ENCODE peak calls at places on chromosomes 2 and 18, in seven cellular contexts. One of them, this sample, is unnamed.

GRCh38 chr2:3585239-3586109 is 9.4 kb upstream of the COLEC11 start:
- DNase-seq in body of pancreas: peak
- DNase-seq in adrenal gland: peak
- DNase-seq in sigmoid colon: peak
- DNase-seq in suprapubic skin: no peak
- DNase-seq in K562: peak
- DNase-seq in transverse colon: peak
- DNase-seq in this sample: no peak

GRCh38 chr2:101773137-101773536 is 75.6 kb downstream of the MAP4K4 start:
- DNase-seq in adrenal gland: no peak
- DNase-seq in transverse colon: no peak
- DNase-seq in K562: no peak
- DNase-seq in body of pancreas: no peak
- DNase-seq in suprapubic skin: no peak
- DNase-seq in sigmoid colon: no peak
- DNase-seq in this sample: no peak

GRCh38 chr2:202671317-202672035 is 36.7 kb downstream of the FAM117B start:
- DNase-seq in suprapubic skin: no peak
- DNase-seq in transverse colon: no peak
- DNase-seq in adrenal gland: no peak
- DNase-seq in sigmoid colon: no peak
- DNase-seq in body of pancreas: no peak
- DNase-seq in K562: no peak
- DNase-seq in this sample: no peak

GRCh38 chr2:9830685-9831410 is 12.4 kb upstream of the TAF1B start:
- DNase-seq in adrenal gland: no peak
- DNase-seq in body of pancreas: peak
- DNase-seq in transverse colon: peak
- DNase-seq in sigmoid colon: no peak
- DNase-seq in K562: no peak
- DNase-seq in suprapubic skin: no peak
- DNase-seq in this sample: peak

GRCh38 chr18:2480536-2480935 is 90.8 kb downstream of the METTL4 start:
- DNase-seq in body of pancreas: no peak
- DNase-seq in adrenal gland: no peak
- DNase-seq in transverse colon: no peak
- DNase-seq in K562: no peak
- DNase-seq in suprapubic skin: no peak
- DNase-seq in sigmoid colon: no peak
- DNase-seq in this sample: no peak

GRCh38 chr18:49971462-49971861 is 158.1 kb upstream of the ACAA2 start:
- DNase-seq in body of pancreas: no peak
- DNase-seq in adrenal gland: no peak
- DNase-seq in sigmoid colon: no peak
- DNase-seq in transverse colon: no peak
- DNase-seq in K562: no peak
- DNase-seq in suprapubic skin: peak
- DNase-seq in this sample: no peak

GRCh38 chr2:9763356-9764152 is 79.7 kb upstream of the TAF1B start:
- DNase-seq in K562: peak
- DNase-seq in suprapubic skin: peak
- DNase-seq in sigmoid colon: no peak
- DNase-seq in body of pancreas: no peak
- DNase-seq in transverse colon: no peak
- DNase-seq in adrenal gland: no peak
- DNase-seq in this sample: no peak

GRCh38 chr18:74868461-74868860 is 270.8 kb downstream of the ZNF407 start:
- DNase-seq in sigmoid colon: no peak
- DNase-seq in K562: no peak
- DNase-seq in suprapubic skin: no peak
- DNase-seq in body of pancreas: no peak
- DNase-seq in adrenal gland: no peak
- DNase-seq in transverse colon: no peak
- DNase-seq in this sample: no peak

GRCh38 chr2:161160226-161161073 is at the start of gene TANK:
- DNase-seq in sigmoid colon: peak
- DNase-seq in transverse colon: peak
- DNase-seq in suprapubic skin: peak
- DNase-seq in adrenal gland: peak
- DNase-seq in body of pancreas: peak
- DNase-seq in K562: peak
- DNase-seq in this sample: peak
- TF ChIP-seq POLR2A in sigmoid colon: peak
- TF ChIP-seq POLR2A in transverse colon: peak
- TF ChIP-seq POLR2A in suprapubic skin: peak
- TF ChIP-seq POLR2A in adrenal gland: peak
- TF ChIP-seq POLR2A in body of pancreas: peak
- TF ChIP-seq POLR2A in K562: peak
- TF ChIP-seq POLR2A in this sample: peak

GRCh38 chr18:77133920-77134496 is 1.4 kb upstream of the MBP start:
- DNase-seq in suprapubic skin: no peak
- DNase-seq in K562: no peak
- DNase-seq in transverse colon: peak
- DNase-seq in adrenal gland: peak
- DNase-seq in sigmoid colon: peak
- DNase-seq in body of pancreas: no peak
- DNase-seq in this sample: no peak

GRCh38 chr18:77131100-77131651 is 1.4 kb downstream of the MBP start:
- DNase-seq in adrenal gland: peak
- DNase-seq in transverse colon: peak
- DNase-seq in K562: no peak
- DNase-seq in suprapubic skin: no peak
- DNase-seq in body of pancreas: no peak
- DNase-seq in sigmoid colon: peak
- DNase-seq in this sample: no peak

GRCh38 chr18:77131652-77132368 is 773 bp downstream of the MBP start:
- DNase-seq in suprapubic skin: peak
- DNase-seq in K562: no peak
- DNase-seq in sigmoid colon: peak
- DNase-seq in adrenal gland: peak
- DNase-seq in body of pancreas: peak
- DNase-seq in transverse colon: peak
- DNase-seq in this sample: peak

GRCh38 chr18:77133051-77133919 is 702 bp upstream of the MBP start:
- DNase-seq in sigmoid colon: peak
- DNase-seq in adrenal gland: no peak
- DNase-seq in K562: no peak
- DNase-seq in suprapubic skin: no peak
- DNase-seq in transverse colon: peak
- DNase-seq in body of pancreas: peak
- DNase-seq in this sample: no peak

DNA sequence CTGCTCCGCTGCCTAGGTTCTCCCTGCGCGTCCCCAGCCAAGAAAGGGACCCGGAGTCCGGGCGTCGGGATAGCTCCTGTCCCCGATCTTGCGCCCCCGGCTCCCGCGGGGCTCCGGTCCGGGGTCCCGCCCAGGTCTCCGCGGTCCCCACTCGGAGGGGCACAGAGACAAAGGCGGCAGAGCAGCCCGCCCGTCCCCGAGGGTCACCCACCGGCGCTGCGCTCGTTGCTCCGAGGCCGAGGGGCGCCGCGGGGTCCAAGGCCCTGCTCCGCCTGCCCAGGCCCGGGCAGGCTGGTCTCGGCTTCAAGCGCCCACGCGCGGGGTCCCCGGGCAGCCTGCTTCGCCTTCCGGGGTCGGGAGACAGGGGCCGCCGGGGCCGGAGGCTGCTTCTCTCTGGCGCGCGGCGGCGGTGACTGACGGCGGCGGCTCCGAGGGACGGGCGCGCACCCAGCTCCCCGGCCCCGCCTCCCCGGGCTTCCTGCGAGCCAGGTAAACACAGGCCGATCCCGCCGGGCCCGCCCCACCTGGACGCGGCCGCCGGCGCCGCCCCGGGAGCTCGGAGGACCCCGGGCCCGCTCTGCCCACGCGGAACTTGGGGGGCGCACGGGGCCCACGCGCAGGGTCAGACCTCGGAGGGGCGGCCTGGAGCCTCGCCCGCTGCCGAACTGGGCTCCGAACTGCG is at the start of gene MBP:
- DNase-seq in suprapubic skin: no peak
- DNase-seq in body of pancreas: peak
- DNase-seq in transverse colon: peak
- DNase-seq in adrenal gland: peak
- DNase-seq in sigmoid colon: peak
- DNase-seq in K562: no peak
- DNase-seq in this sample: peak
- TF ChIP-seq POLR2A in suprapubic skin: peak
- TF ChIP-seq POLR2A in body of pancreas: peak
- TF ChIP-seq POLR2A in transverse colon: peak
- TF ChIP-seq POLR2A in adrenal gland: peak
- TF ChIP-seq POLR2A in sigmoid colon: peak
- TF ChIP-seq POLR2A in K562: no peak
- TF ChIP-seq POLR2A in this sample: peak

DNA sequence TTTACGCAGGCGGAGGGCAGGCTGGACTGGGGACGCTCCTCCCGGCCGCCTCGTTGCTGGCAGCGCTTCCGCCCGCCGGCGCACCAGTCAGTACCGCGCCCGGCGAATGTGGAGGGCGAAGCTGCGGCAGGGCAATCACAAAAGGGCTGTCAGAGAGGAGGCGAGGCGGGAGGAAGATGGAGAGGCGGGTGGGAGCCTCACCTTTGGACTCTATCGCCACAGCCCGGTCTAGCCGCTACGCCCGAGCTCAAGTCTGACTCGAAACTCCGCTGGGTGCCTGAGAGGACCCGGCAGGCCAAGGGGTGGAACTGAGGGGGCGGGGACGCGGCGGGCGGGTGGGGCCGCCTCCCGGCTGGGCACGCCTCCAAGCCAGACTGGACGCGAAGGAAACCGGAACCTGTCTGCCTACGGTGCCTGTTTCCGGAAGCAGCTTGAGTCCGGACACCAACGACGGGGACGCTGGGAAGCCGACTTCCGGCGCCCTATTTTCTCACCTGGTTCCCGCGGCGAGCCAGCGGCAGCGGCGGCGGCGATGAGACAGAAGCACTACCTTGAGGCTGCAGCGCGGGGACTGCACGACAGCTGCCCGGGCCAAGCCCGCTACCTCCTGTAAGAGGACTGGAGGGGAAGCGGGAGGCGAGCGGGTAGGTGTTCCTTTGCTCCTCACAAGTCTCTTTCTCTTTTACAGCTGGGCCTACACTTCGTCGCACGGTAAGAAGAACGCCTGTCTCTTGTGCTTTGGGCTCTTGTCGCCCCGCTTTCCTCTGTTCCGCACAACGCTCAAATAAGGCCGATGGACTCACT is at the start of gene RMP24:
- DNase-seq in suprapubic skin: peak
- DNase-seq in K562: peak
- DNase-seq in sigmoid colon: peak
- DNase-seq in body of pancreas: peak
- DNase-seq in adrenal gland: peak
- DNase-seq in transverse colon: peak
- DNase-seq in this sample: peak
- TF ChIP-seq POLR2A in suprapubic skin: peak
- TF ChIP-seq POLR2A in K562: peak
- TF ChIP-seq POLR2A in sigmoid colon: no peak
- TF ChIP-seq POLR2A in body of pancreas: peak
- TF ChIP-seq POLR2A in adrenal gland: peak
- TF ChIP-seq POLR2A in transverse colon: peak
- TF ChIP-seq POLR2A in this sample: peak

GRCh38 chr2:218003994-218004419 is 1.2 kb upstream of the TNS1 start:
- DNase-seq in adrenal gland: peak
- DNase-seq in sigmoid colon: peak
- DNase-seq in K562: no peak
- DNase-seq in transverse colon: peak
- DNase-seq in body of pancreas: peak
- DNase-seq in suprapubic skin: no peak
- DNase-seq in this sample: peak

GRCh38 chr2:218003265-218003950 is 613 bp upstream of the TNS1 start:
- DNase-seq in suprapubic skin: no peak
- DNase-seq in sigmoid colon: peak
- DNase-seq in body of pancreas: peak
- DNase-seq in K562: no peak
- DNase-seq in transverse colon: peak
- DNase-seq in adrenal gland: peak
- DNase-seq in this sample: no peak

GRCh38 chr2:218001629-218002028 is 1.2 kb downstream of the TNS1 start:
- DNase-seq in adrenal gland: no peak
- DNase-seq in sigmoid colon: no peak
- DNase-seq in transverse colon: no peak
- DNase-seq in suprapubic skin: no peak
- DNase-seq in body of pancreas: peak
- DNase-seq in K562: no peak
- DNase-seq in this sample: no peak

GRCh38 chr2:218002103-218002502 is 692 bp downstream of the TNS1 start:
- DNase-seq in sigmoid colon: no peak
- DNase-seq in adrenal gland: no peak
- DNase-seq in K562: no peak
- DNase-seq in body of pancreas: no peak
- DNase-seq in suprapubic skin: no peak
- DNase-seq in transverse colon: no peak
- DNase-seq in this sample: no peak

GRCh38 chr2:218002792-218003191 is at the start of gene TNS1:
- DNase-seq in adrenal gland: peak
- DNase-seq in K562: no peak
- DNase-seq in sigmoid colon: peak
- DNase-seq in body of pancreas: peak
- DNase-seq in suprapubic skin: no peak
- DNase-seq in transverse colon: no peak
- DNase-seq in this sample: no peak
- TF ChIP-seq POLR2A in adrenal gland: peak
- TF ChIP-seq POLR2A in K562: no peak
- TF ChIP-seq POLR2A in sigmoid colon: no peak
- TF ChIP-seq POLR2A in body of pancreas: peak
- TF ChIP-seq POLR2A in suprapubic skin: peak
- TF ChIP-seq POLR2A in transverse colon: no peak
- TF ChIP-seq POLR2A in this sample: no peak

This sample was measured in prostate gland.